ENCODE peak calls at places on chromosomes 1 and 21, in four cellular contexts. V is K562, L is HepG2, A is GM12878. W is an unnamed sample.

GRCh38 chr1:64527191-64527590 is 57.3 kb downstream of the CACHD1 start:
- DNase-seq in V (no peak), L (no peak), A (no peak), W (no peak)

GRCh38 chr21:42175110-42175710 is 43.7 kb upstream of the ABCG1 start:
- DNase-seq in V (no peak), L (no peak), A (no peak), W (no peak)

GRCh38 chr1:164977561-164977960 is 379.0 kb downstream of the LMX1A start:
- DNase-seq in V (no peak), L (no peak), A (no peak), W (no peak)

GRCh38 chr1:170929835-170930554 is 5.3 kb upstream of the MROH9 start:
- DNase-seq in V (peak; percentile 41), L (peak; percentile 44), A (peak; percentile 11), W (peak; percentile 66)

GRCh38 chr1:66739401-66740157 is 12.7 kb upstream of the DYNLT5 start:
- DNase-seq in V (no peak), L (no peak), A (no peak), W (no peak)

GRCh38 chr1:198155253-198155652 is 1.5 kb upstream of the NEK7 start:
- DNase-seq in V (no peak), L (no peak), A (no peak), W (peak; percentile 32)

GRCh38 chr21:39472786-39473185 is 21.0 kb downstream of the SH3BGR start:
- DNase-seq in V (no peak), L (no peak), A (no peak), W (no peak)

GRCh38 chr1:23125489-23125888 is 43.2 kb downstream of the LUZP1 start:
- DNase-seq in V (no peak), L (no peak), A (no peak), W (no peak)

GRCh38 chr1:21311016-21311415 is 20.8 kb upstream of the ECE1 start:
- DNase-seq in V (no peak), L (peak; percentile 87), A (no peak), W (no peak)

GRCh38 chr21:35988396-35989140 is 71.8 kb downstream of the SETD4 start:
- DNase-seq in V (no peak), L (no peak), A (no peak), W (no peak)

GRCh38 chr1:202155478-202156021 is 4.9 kb downstream of the PTPN7 start:
- DNase-seq in V (no peak), L (no peak), A (no peak), W (no peak)

GRCh38 chr1:85128296-85128695 is 72.5 kb downstream of the SYDE2 start:
- DNase-seq in V (no peak), L (no peak), A (no peak), W (no peak)

GRCh38 chr1:71644997-71645396 is 564.2 kb upstream of the ZRANB2 start:
- DNase-seq in V (no peak), L (no peak), A (no peak), W (no peak)

GRCh38 chr1:178494569-178494971 is 2.2 kb downstream of the CLEC20A start:
- DNase-seq in V (no peak), L (no peak), A (no peak), W (no peak)

GRCh38 chr1:231354330-231355020 is 16.4 kb downstream of the SPRTN start:
- DNase-seq in V (peak; percentile 52), L (no peak), A (no peak), W (no peak)

GRCh38 chr1:55444660-55445059 is 229.5 kb upstream of the USP24 start:
- DNase-seq in V (no peak), L (no peak), A (no peak), W (no peak)

GRCh38 chr21:17925900-17926299 is 106.7 kb upstream of the C21orf91 start:
- DNase-seq in V (no peak), L (peak; percentile 20), A (no peak), W (no peak)

GRCh38 chr1:41882496-41882895 is 36.2 kb downstream of the HIVEP3 start:
- DNase-seq in V (no peak), L (no peak), A (no peak), W (no peak)

GRCh38 chr1:205030916-205031315 is 12.1 kb upstream of the CNTN2 start:
- DNase-seq in V (no peak), L (no peak), A (no peak), W (no peak)

GRCh38 chr1:83827731-83828130 is 171.2 kb downstream of the TTLL7 start:
- DNase-seq in V (no peak), L (no peak), A (no peak), W (no peak)

GRCh38 chr1:160681067-160681890 is 30.3 kb downstream of the CD48 start:
- DNase-seq in V (peak; percentile 82), L (peak; percentile 62), A (no peak), W (peak; percentile 43)

GRCh38 chr1:151314137-151314875 is 12.9 kb downstream of the PI4KB start:
- DNase-seq in V (no peak), L (peak; percentile 15), A (no peak), W (peak; percentile 38)

GRCh38 chr1:199273837-199274379 is 635.1 kb downstream of the PTPRC start:
- DNase-seq in V (no peak), L (no peak), A (peak; percentile 65), W (no peak)

GRCh38 chr1:202192770-202193613 is 607 bp upstream of the LGR6 start:
- DNase-seq in V (peak; percentile 86), L (peak; percentile 43), A (no peak), W (peak; percentile 60)

GRCh38 chr1:5921129-5921528 is 71.1 kb downstream of the NPHP4 start:
- DNase-seq in V (no peak), L (no peak), A (no peak), W (no peak)

GRCh38 chr1:107430540-107431228 is 289.8 kb downstream of the NTNG1 start:
- DNase-seq in V (peak; percentile 20), L (peak; percentile 67), A (peak; percentile 39), W (peak; percentile 3)

GRCh38 chr21:45270306-45270821 is 17.3 kb downstream of the POFUT2 start:
- DNase-seq in V (no peak), L (no peak), A (no peak), W (no peak)

DNA sequence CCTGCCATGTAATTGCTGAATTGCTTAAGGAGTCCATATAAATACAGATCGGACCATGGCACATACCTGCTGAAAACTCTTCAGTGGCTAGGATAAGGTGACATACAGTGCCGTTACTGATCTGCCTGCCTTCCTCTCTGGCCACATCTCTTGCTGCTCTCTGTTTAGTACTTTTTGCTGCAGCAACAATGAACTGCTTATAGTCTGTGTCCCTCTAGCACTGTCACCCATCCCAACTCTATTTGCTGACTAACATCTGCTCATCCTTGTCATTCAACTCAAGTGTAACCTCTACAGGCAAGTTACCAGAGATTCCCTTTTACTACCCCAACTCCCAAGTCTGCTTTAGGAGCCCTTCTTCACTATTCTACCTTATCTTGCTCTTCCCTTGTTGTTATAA is 65.6 kb downstream of the GTF2B start:
- DNase-seq in V (no peak), L (no peak), A (no peak), W (no peak)
- TF ChIP-seq MYC in V (no peak), L (no peak), A (no peak), W (no peak)

DNA sequence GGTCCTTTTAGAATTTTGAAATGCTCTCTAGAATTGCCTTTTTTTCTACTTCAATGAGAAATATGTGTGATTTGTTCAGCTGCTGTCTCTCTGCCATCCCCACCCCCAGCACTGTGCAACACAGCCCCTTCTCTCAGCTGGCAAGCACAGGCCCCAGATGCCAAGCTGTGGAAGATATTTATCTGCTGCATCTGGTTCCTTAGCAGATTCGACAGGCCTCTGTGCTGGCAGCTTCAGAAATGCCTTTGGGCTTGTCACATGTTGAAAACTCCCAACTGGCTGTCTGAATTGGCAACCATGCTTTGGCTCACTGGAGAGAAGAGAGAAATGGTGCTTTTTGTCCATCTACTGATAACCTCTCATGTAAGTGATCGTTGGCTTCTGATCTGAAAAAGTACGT is 206.7 kb upstream of the C1orf87 start:
- DNase-seq in V (no peak), L (no peak), A (no peak), W (no peak)
- TF ChIP-seq USF2 in V (no peak), L (no peak), A (no peak), W (no peak)

DNA sequence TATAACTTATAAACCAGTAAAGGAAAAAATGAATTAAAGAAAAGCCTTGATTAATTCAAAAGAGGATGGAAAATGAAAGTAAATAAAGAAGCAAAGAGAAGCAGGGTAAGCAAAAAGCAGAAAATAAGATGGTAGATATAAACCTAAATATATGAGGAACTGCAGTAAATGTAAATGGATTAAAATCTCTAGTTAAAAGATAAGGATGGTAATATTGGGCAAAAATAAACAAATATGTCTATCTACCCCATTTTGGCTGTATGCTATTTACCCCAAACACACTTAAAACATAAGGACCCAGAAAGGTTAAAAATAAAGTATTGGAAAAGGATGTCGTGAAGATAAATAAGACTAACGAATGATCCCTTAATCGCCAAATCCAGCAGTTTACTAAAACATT is 161.9 kb downstream of the FOXD2 start:
- DNase-seq in V (no peak), L (no peak), A (no peak), W (no peak)
- TF ChIP-seq MYC in V (no peak), L (no peak), A (no peak), W (no peak)

GRCh38 chr21:14949603-14950002 is 115.2 kb downstream of the NRIP1 start:
- DNase-seq in V (no peak), L (no peak), A (no peak), W (no peak)

GRCh38 chr21:14942801-14943490 is 121.9 kb downstream of the NRIP1 start:
- DNase-seq in V (no peak), L (peak; percentile 91), A (no peak), W (no peak)

GRCh38 chr21:14947613-14948160 is 117.1 kb downstream of the NRIP1 start:
- DNase-seq in V (no peak), L (peak; percentile 20), A (no peak), W (no peak)

GRCh38 chr21:14945176-14945575 is 119.6 kb downstream of the NRIP1 start:
- DNase-seq in V (no peak), L (no peak), A (no peak), W (no peak)

GRCh38 chr21:14943636-14944035 is 121.2 kb downstream of the NRIP1 start:
- DNase-seq in V (no peak), L (no peak), A (no peak), W (no peak)
- TF ChIP-seq USF2 in V (no peak), L (no peak), A (no peak), W (no peak)

W was measured in A549.